ENCODE peak calls at places on chromosomes 4 and X, in six cellular contexts. P, R, I, X, Z and G are unnamed samples.

GRCh38 chr4:52592287-52592686 is 66.8 kb downstream of the USP46 start:
- DNase-seq in P (no peak), R (no peak), Z (no peak), I (no peak), X (no peak), G (no peak)

GRCh38 chrX:88244066-88244465 is 503.0 kb upstream of the CPXCR1 start:
- DNase-seq in X (no peak), P (no peak), Z (peak; percentile 18), I (no peak), R (no peak), G (no peak)

GRCh38 chr4:186132577-186133277 is 28.2 kb downstream of the FAM149A start:
- DNase-seq in R (peak; percentile 54), P (no peak), X (no peak), Z (no peak), I (no peak), G (no peak)

GRCh38 chrX:130304587-130305368 is 34.9 kb upstream of the SLC25A14 start:
- DNase-seq in P (no peak), R (no peak), Z (no peak), I (no peak), X (no peak), G (no peak)

GRCh38 chrX:17038681-17039161 is 92.3 kb downstream of the REPS2 start:
- DNase-seq in P (peak; percentile 5), R (peak; percentile 92), I (no peak), X (no peak), Z (no peak), G (no peak)

GRCh38 chrX:132685276-132685675 is 196.4 kb upstream of the MBNL3 start:
- DNase-seq in R (no peak), X (no peak), Z (no peak), I (no peak), P (no peak), G (no peak)

GRCh38 chrX:120269379-120270035 is 18.9 kb downstream of the ZBTB33 start:
- DNase-seq in R (no peak), Z (no peak), X (no peak), I (no peak), P (no peak), G (no peak)

GRCh38 chrX:69503835-69504625 is at the start of gene NALF2:
- DNase-seq in I (no peak), X (no peak), R (peak; percentile 5), Z (no peak), P (peak; percentile 24), G (no peak)

GRCh38 chr4:26806331-26806730 is 54.3 kb upstream of the STIM2 start:
- DNase-seq in P (no peak), X (no peak), R (peak; percentile 17), I (no peak), Z (no peak), G (no peak)

GRCh38 chrX:129115104-129115503 is 408.2 kb downstream of the SMARCA1 start:
- DNase-seq in R (no peak), X (no peak), P (no peak), I (no peak), Z (peak; percentile 31), G (peak; percentile 45)

GRCh38 chrX:129086802-129087201 is 436.5 kb downstream of the SMARCA1 start:
- DNase-seq in P (no peak), R (no peak), X (no peak), I (no peak), Z (no peak), G (no peak)

GRCh38 chr4:186820371-186820990 is 96.8 kb upstream of the FAT1 start:
- DNase-seq in I (no peak), Z (no peak), X (no peak), R (peak; percentile 63), P (no peak), G (no peak)

GRCh38 chr4:156970501-156971167 is 965 bp downstream of the PDGFC start:
- DNase-seq in I (no peak), R (no peak), Z (peak; percentile 20), X (peak; percentile 81), P (peak; percentile 46), G (peak; percentile 72)

GRCh38 chr4:42142586-42142985 is 9.9 kb downstream of the BEND4 start:
- DNase-seq in Z (no peak), I (no peak), R (no peak), X (no peak), P (no peak), G (no peak)

GRCh38 chrX:84441143-84441542 is 61.1 kb downstream of the HDX start:
- DNase-seq in I (no peak), X (no peak), Z (no peak), P (no peak), R (peak; percentile 49), G (no peak)

GRCh38 chrX:38347136-38347535 is 5.3 kb upstream of the OTC start:
- DNase-seq in Z (no peak), R (peak; percentile 72), P (peak; percentile 6), I (no peak), X (no peak), G (no peak)

GRCh38 chrX:15673970-15674369 is 9.4 kb upstream of the CLTRN start:
- DNase-seq in P (no peak), Z (no peak), R (no peak), I (no peak), X (no peak), G (no peak)

GRCh38 chr4:112923514-112923913 is 125.9 kb upstream of the ANK2 start:
- DNase-seq in R (no peak), X (no peak), P (no peak), I (no peak), Z (no peak), G (no peak)

GRCh38 chrX:150063673-150064072 is 125.4 kb upstream of the EOLA2 start:
- DNase-seq in P (no peak), I (no peak), X (no peak), R (no peak), Z (no peak), G (no peak)

GRCh38 chrX:39645059-39645895 is 452.5 kb downstream of the BCOR start:
- DNase-seq in I (no peak), X (peak; percentile 80), R (peak; percentile 70), P (peak; percentile 46), Z (no peak), G (peak; percentile 48)

GRCh38 chrX:39058724-39059123 is 257.5 kb downstream of the MID1IP1 start:
- DNase-seq in Z (no peak), X (no peak), I (no peak), P (no peak), R (no peak), G (no peak)

GRCh38 chrX:74325130-74326059 is 21.4 kb downstream of the ZCCHC13 start:
- DNase-seq in I (no peak), X (no peak), Z (peak; percentile 72), R (no peak), P (no peak), G (no peak)

GRCh38 chr4:125693233-125693632 is 378.5 kb downstream of the FAT4 start:
- DNase-seq in R (no peak), X (no peak), Z (no peak), I (no peak), P (no peak), G (no peak)

GRCh38 chr4:144646523-144647094 is 653 bp downstream of the HHIP start:
- DNase-seq in X (no peak), I (no peak), P (no peak), Z (no peak), R (no peak), G (no peak)

GRCh38 chrX:100407784-100408642 is 2.1 kb downstream of the PCDH19 start:
- DNase-seq in X (no peak), Z (no peak), R (no peak), I (no peak), P (no peak), G (no peak)
- H3K27me3 ChIP-seq in X (peaks cover 31% of the 10 kb centered on the region), Z (peaks cover 75% of the 10 kb centered on the region), R (peaks cover 40% of the 10 kb centered on the region), I (no peaks in the 10 kb centered on the region), P (no peaks in the 10 kb centered on the region), G (peaks cover 4% of the 10 kb centered on the region)

DNA sequence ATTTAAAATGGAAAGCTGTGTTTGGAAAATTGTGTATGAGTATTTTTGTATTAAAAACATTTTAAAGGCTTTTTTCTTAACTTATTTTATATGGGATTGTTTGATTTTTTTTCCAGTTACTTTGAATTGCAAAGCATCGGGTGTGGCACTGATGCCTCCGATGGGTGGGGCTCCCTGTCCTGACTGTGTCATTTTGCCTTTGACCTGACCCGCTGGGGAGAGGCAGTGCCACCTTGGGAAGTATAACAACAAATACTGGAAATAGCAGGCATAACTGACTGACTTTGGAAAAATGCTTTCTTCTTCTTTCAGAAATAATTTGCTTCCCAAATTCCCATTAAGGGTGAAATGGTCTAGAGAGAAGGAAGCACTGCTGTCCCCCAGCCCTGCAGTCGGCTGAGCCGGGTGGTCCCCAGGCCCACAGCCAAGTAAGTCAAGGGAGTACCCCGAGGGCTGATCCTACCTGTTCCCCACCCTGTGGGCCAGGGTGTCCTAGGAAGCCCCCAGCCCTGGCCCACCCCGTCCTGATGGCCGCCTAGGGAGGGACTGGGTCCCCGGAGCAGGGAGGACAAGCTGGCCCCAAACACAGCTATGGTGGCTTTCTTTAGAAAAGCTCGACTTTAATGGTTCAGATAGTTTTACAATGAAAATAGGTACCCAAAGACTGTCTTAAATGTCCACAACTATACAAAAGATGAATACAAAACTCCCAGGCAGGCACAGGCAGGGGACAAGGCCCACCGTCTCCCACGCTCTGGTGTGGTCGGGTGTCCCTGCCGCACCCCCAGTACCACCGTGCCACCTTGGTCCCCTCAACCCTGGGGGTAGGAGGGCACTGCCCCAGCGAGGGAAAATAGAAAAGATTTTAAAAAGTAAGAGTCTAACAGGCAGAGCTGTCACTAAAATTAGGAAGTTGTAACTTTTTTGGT is 26.4 kb downstream of the NELFA start:
- DNase-seq in Z (no peak), P (no peak), I (no peak), R (no peak), X (no peak), G (no peak)
- H3K36me3 ChIP-seq in Z (peaks cover 46% of the 10 kb centered on the region), P (peaks cover 35% of the 10 kb centered on the region), I (peaks cover 11% of the 10 kb centered on the region), R (peaks cover 24% of the 10 kb centered on the region), X (peaks cover 82% of the 10 kb centered on the region), G (peaks cover 95% of the 10 kb centered on the region)

GRCh38 chr4:6905501-6905900 is 4.1 kb upstream of the TBC1D14 start:
- DNase-seq in I (peak; percentile 17), P (no peak), Z (no peak), X (no peak), R (no peak), G (peak; percentile 43)

GRCh38 chr4:6908397-6909112 is 1.1 kb upstream of the TBC1D14 start:
- DNase-seq in P (no peak), I (no peak), R (peak; percentile 49), X (no peak), Z (no peak), G (peak; percentile 44)

GRCh38 chr4:6906046-6906445 is 3.6 kb upstream of the TBC1D14 start:
- DNase-seq in X (no peak), P (no peak), I (no peak), Z (no peak), R (no peak), G (no peak)

GRCh38 chr4:6909113-6909969 is at the start of gene TBC1D14:
- DNase-seq in X (peak; percentile 85), I (peak; percentile 91), P (peak; percentile 77), R (peak; percentile 72), Z (no peak), G (peak; percentile 95)

DNA sequence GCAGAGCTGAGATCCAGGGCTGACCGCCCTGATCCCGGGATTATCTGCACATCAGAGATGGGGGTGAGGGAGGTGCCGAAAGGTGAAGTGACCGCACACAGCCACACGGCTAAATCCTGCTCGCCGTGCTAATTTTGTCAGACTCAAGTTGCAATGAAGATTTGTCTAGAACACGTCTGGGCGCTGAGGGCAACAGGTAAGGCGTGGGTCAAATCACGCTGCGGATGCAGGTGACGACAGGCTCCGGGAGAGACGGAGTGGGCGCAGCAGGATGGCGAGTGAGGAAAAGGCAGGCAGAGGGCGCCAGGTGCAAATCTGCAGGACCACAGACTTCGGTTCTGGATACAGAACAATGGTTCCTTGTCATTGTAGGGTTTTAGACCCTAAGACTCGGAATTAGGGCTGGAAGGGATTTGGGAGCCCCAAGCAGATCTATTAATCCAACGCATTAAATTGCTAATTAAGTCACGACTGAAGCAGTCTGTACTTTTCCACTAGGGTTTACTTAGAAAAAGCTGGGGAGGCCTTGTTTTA is 1.9 kb upstream of the TBC1D14 start:
- DNase-seq in X (no peak), I (no peak), R (no peak), P (no peak), Z (no peak), G (peak; percentile 81)
- H3K4me1 ChIP-seq in X (peaks cover 40% of the 10 kb centered on the region), I (peaks cover 45% of the 10 kb centered on the region), R (peaks cover 14% of the 10 kb centered on the region), P (peaks cover 41% of the 10 kb centered on the region), Z (peaks cover 10% of the 10 kb centered on the region), G (peaks cover 22% of the 10 kb centered on the region)

GRCh38 chr4:8864912-8865680 is 6.5 kb downstream of the HMX1 start:
- DNase-seq in R (no peak), Z (no peak), X (no peak), I (no peak), P (no peak), G (no peak)
- H3K27me3 ChIP-seq in R (peaks cover 74% of the 10 kb centered on the region), Z (peaks cover 97% of the 10 kb centered on the region), X (peaks cover 37% of the 10 kb centered on the region), I (no peaks in the 10 kb centered on the region), P (no peaks in the 10 kb centered on the region), G (peaks cover 41% of the 10 kb centered on the region)